ENCODE peak calls at places on chromosomes 5 and 9, in seven cellular contexts. J is CD8-positive, alpha-beta T cell; G is AG04450; S is HCT116; A is stomach; I is lower lobe of right lung; Q is heart left ventricle. M is an unnamed sample.

GRCh38 chr5:64811050-64811640 is 42.4 kb downstream of the CWC27 start:
- DNase-seq in J (no peak), G (peak), S (peak), A (no peak), I (no peak), Q (no peak), M (no peak)

GRCh38 chr9:10586407-10586806 is 26.4 kb downstream of the PTPRD start:
- DNase-seq in J (no peak), G (no peak), S (no peak), A (no peak), I (no peak), Q (no peak), M (no peak)

GRCh38 chr5:31124906-31125305 is 68.6 kb upstream of the CDH6 start:
- DNase-seq in J (no peak), G (no peak), S (no peak), A (no peak), I (no peak), Q (no peak), M (no peak)

GRCh38 chr5:88113429-88113828 is 155.2 kb downstream of the TMEM161B start:
- DNase-seq in J (no peak), G (no peak), S (no peak), A (no peak), I (no peak), Q (no peak), M (no peak)

GRCh38 chr5:121819661-121820261 is 31.9 kb upstream of the FTMT start:
- DNase-seq in J (no peak), G (no peak), S (no peak), A (no peak), I (no peak), Q (no peak), M (no peak)

GRCh38 chr5:80607832-80608231 is 37.8 kb upstream of the ANKRD34B start:
- DNase-seq in J (no peak), G (no peak), S (no peak), A (no peak), I (no peak), Q (no peak), M (no peak)

GRCh38 chr5:157390179-157390923 is 69.7 kb upstream of the NIPAL4 start:
- DNase-seq in J (no peak), G (peak), S (peak), A (peak), I (no peak), Q (no peak), M (no peak)

GRCh38 chr5:172849636-172850453 is 15.8 kb downstream of the ERGIC1 start:
- DNase-seq in J (no peak), G (no peak), S (no peak), A (peak), I (no peak), Q (no peak), M (no peak)

GRCh38 chr9:109861499-109861898 is 81.5 kb downstream of the PALM2AKAP2 start:
- DNase-seq in J (no peak), G (no peak), S (no peak), A (no peak), I (no peak), Q (peak), M (no peak)

GRCh38 chr9:127021664-127022337 is 100.6 kb downstream of the ANGPTL2 start:
- DNase-seq in J (no peak), G (peak), S (no peak), A (peak), I (peak), Q (peak), M (peak)

GRCh38 chr9:2066312-2067273 is 51.4 kb downstream of the SMARCA2 start:
- DNase-seq in J (no peak), G (no peak), S (no peak), A (no peak), I (no peak), Q (no peak), M (no peak)

GRCh38 chr5:174610968-174611367 is 113.4 kb upstream of the MSX2 start:
- DNase-seq in J (no peak), G (peak), S (no peak), A (peak), I (no peak), Q (no peak), M (no peak)

GRCh38 chr9:89675403-89675771 is 70.6 kb downstream of the GADD45G start:
- DNase-seq in J (no peak), G (no peak), S (no peak), A (no peak), I (no peak), Q (peak), M (peak)

GRCh38 chr5:73706963-73707362 is 81.0 kb downstream of the ARHGEF28 start:
- DNase-seq in J (no peak), G (no peak), S (no peak), A (no peak), I (no peak), Q (no peak), M (no peak)

GRCh38 chr9:133397370-133397769 is 20.4 kb downstream of the REXO4 start:
- DNase-seq in J (no peak), G (no peak), S (no peak), A (no peak), I (no peak), Q (no peak), M (no peak)

GRCh38 chr9:33510264-33511183 is 13.5 kb upstream of the ANKRD18B start:
- DNase-seq in J (peak), G (no peak), S (no peak), A (peak), I (peak), Q (peak), M (peak)

GRCh38 chr9:128115187-128116103 is 12.1 kb downstream of the PTGES2 start:
- DNase-seq in J (no peak), G (no peak), S (no peak), A (peak), I (peak), Q (no peak), M (no peak)

GRCh38 chr5:175489693-175490443 is 11.5 kb downstream of the SFXN1 start:
- DNase-seq in J (peak), G (no peak), S (no peak), A (no peak), I (no peak), Q (no peak), M (no peak)

GRCh38 chr5:36875051-36875788 is 1.3 kb upstream of the NIPBL start:
- DNase-seq in J (peak), G (no peak), S (no peak), A (peak), I (peak), Q (peak), M (no peak)

GRCh38 chr5:32794086-32794485 is 83.0 kb downstream of the NPR3 start:
- DNase-seq in J (no peak), G (no peak), S (no peak), A (no peak), I (no peak), Q (no peak), M (no peak)

GRCh38 chr5:33537240-33537639 is 96.5 kb downstream of the TARS1 start:
- DNase-seq in J (no peak), G (no peak), S (no peak), A (no peak), I (no peak), Q (no peak), M (no peak)

GRCh38 chr5:172413601-172414000 is 40.7 kb downstream of the SH3PXD2B start:
- DNase-seq in J (no peak), G (no peak), S (no peak), A (no peak), I (no peak), Q (no peak), M (no peak)

GRCh38 chr5:145978171-145978570 is 41.8 kb downstream of the SH3RF2 start:
- DNase-seq in J (no peak), G (no peak), S (no peak), A (no peak), I (no peak), Q (no peak), M (no peak)

GRCh38 chr5:145975001-145975360 is 38.6 kb downstream of the SH3RF2 start:
- DNase-seq in J (no peak), G (no peak), S (no peak), A (no peak), I (no peak), Q (no peak), M (no peak)

GRCh38 chr5:145978672-145979071 is 42.3 kb downstream of the SH3RF2 start:
- DNase-seq in J (no peak), G (no peak), S (no peak), A (peak), I (no peak), Q (peak), M (no peak)

GRCh38 chr5:145976431-145977155 is 40.2 kb downstream of the SH3RF2 start:
- DNase-seq in J (no peak), G (no peak), S (no peak), A (no peak), I (no peak), Q (no peak), M (no peak)

DNA sequence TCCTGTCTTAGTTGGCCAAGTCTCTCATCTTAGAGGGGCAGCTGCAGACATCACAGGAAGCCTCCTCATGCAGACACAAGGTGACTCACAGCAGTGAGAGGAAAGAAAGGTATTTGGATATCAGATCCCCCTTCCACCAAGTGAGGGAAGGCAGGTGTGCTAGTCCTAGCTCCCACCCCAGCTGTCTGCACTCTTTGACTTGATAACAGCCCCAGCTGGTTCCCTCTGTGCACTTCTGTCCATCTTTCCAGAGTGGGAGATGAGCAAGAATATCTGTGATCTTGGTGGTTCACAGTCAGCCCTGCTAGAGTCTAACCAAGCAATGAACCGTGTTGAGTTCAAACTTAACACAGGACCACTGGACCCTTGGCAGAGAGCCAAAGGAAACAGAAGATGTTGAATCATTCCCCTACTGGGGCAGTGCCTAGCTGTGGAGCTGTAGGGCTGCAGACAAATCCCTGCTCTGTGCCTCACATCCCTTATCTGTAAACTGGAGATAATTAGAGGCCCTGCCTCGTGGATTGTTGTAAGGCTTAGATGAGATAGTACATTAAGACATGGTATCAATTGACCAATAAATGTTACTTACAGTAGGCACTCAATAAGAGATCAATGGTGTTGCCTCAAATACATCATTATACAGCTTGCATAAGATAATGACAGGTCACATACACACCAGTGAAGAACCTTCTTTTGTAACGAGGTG is 39.1 kb downstream of the SH3RF2 start:
- DNase-seq in J (no peak), G (peak), S (peak), A (peak), I (no peak), Q (no peak), M (no peak)
- TF ChIP-seq CTCF in J (no peak), G (no peak), S (no peak), A (no peak), I (no peak), Q (no peak), M (no peak)

GRCh38 chr5:67998709-67999251 is 216.8 kb upstream of the PIK3R1 start:
- DNase-seq in J (no peak), G (no peak), S (peak), A (no peak), I (peak), Q (peak), M (no peak)
- H3K27ac ChIP-seq in J (no peak), G (no peak), S (no peak), A (peak), I (peak), Q (peak), M (no peak)

GRCh38 chr5:98827862-98828261 is 54.4 kb downstream of the RGMB start:
- DNase-seq in J (no peak), G (no peak), S (no peak), A (no peak), I (no peak), Q (no peak), M (no peak)

GRCh38 chr5:98825582-98826375 is 52.3 kb downstream of the RGMB start:
- DNase-seq in J (no peak), G (no peak), S (no peak), A (no peak), I (no peak), Q (no peak), M (no peak)

DNA sequence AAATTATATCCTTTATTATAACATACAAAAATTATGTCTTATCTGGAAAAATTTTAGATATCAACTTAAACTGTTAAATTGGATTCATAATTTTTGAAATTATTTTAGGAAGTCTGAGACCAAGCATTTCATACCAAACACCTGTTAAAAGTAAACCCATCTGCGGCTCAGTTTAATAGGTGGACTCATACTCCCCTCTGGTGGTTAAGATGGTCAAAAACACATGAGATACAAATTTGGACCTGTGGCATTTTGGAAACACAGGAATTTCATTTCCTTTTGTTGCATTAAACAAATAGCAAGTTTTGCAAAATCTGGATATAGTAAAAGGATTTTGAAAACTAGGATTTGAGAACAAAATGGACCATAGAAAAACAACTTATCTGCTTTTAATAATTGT is 53.7 kb downstream of the RGMB start:
- DNase-seq in J (no peak), G (peak), S (peak), A (no peak), I (no peak), Q (no peak), M (no peak)
- TF ChIP-seq CTCF in J (peak), G (peak), S (peak), A (peak), I (peak), Q (peak), M (peak)

GRCh38 chr9:70954607-70955143 is 166.7 kb downstream of the TRPM3 start:
- DNase-seq in J (no peak), G (no peak), S (no peak), A (no peak), I (no peak), Q (no peak), M (no peak)
- H3K27ac ChIP-seq in J (no peak), G (peak), S (no peak), A (no peak), I (peak), Q (no peak), M (no peak)

M was measured in dorsolateral prefrontal cortex.